ENCODE peak calls at places on chromosomes 5 and 9, in five cellular contexts. One of them, this sample, is unnamed.

GRCh38 chr5:107487056-107487461 is 183.7 kb downstream of the EFNA5 start:
- DNase-seq in HepG2: no peak
- DNase-seq in GM12878: no peak
- DNase-seq in A549: no peak
- DNase-seq in K562: no peak
- DNase-seq in this sample: peak

GRCh38 chr5:155147222-155147621 is 133.7 kb downstream of the KIF4B start:
- DNase-seq in HepG2: no peak
- DNase-seq in GM12878: no peak
- DNase-seq in K562: peak
- DNase-seq in A549: no peak
- DNase-seq in this sample: no peak

GRCh38 chr5:99621772-99622681 is 693.2 kb upstream of the CHD1 start:
- DNase-seq in A549: no peak
- DNase-seq in K562: no peak
- DNase-seq in HepG2: no peak
- DNase-seq in GM12878: no peak
- DNase-seq in this sample: no peak

GRCh38 chr9:100063185-100063584 is 35.6 kb downstream of the ERP44 start:
- DNase-seq in A549: no peak
- DNase-seq in GM12878: no peak
- DNase-seq in HepG2: no peak
- DNase-seq in K562: no peak
- DNase-seq in this sample: peak

GRCh38 chr5:53355930-53356329 is 124.5 kb upstream of the FST start:
- DNase-seq in HepG2: no peak
- DNase-seq in GM12878: no peak
- DNase-seq in A549: no peak
- DNase-seq in K562: no peak
- DNase-seq in this sample: peak

GRCh38 chr5:172004824-172005237 is 1.6 kb downstream of the FBXW11 start:
- DNase-seq in K562: no peak
- DNase-seq in A549: peak
- DNase-seq in GM12878: peak
- DNase-seq in HepG2: no peak
- DNase-seq in this sample: no peak

GRCh38 chr9:126170286-126170823 is 156.3 kb upstream of the MVB12B start:
- DNase-seq in HepG2: no peak
- DNase-seq in K562: no peak
- DNase-seq in GM12878: no peak
- DNase-seq in A549: no peak
- DNase-seq in this sample: no peak

GRCh38 chr5:145912594-145912993 is 23.8 kb upstream of the SH3RF2 start:
- DNase-seq in A549: no peak
- DNase-seq in HepG2: no peak
- DNase-seq in GM12878: no peak
- DNase-seq in K562: no peak
- DNase-seq in this sample: no peak

GRCh38 chr5:90279091-90279490 is 130.5 kb downstream of the CETN3 start:
- DNase-seq in HepG2: no peak
- DNase-seq in GM12878: no peak
- DNase-seq in A549: no peak
- DNase-seq in K562: no peak
- DNase-seq in this sample: no peak

GRCh38 chr9:18767141-18767540 is 265.9 kb downstream of the SAXO1 start:
- DNase-seq in HepG2: no peak
- DNase-seq in GM12878: no peak
- DNase-seq in A549: no peak
- DNase-seq in K562: no peak
- DNase-seq in this sample: no peak

GRCh38 chr5:55582256-55582655 is 47.5 kb upstream of the PLPP1 start:
- DNase-seq in K562: no peak
- DNase-seq in HepG2: no peak
- DNase-seq in A549: no peak
- DNase-seq in GM12878: peak
- DNase-seq in this sample: no peak

GRCh38 chr5:127685662-127686061 is 17.5 kb upstream of the CCDC192 start:
- DNase-seq in K562: no peak
- DNase-seq in HepG2: no peak
- DNase-seq in A549: no peak
- DNase-seq in GM12878: no peak
- DNase-seq in this sample: no peak

GRCh38 chr5:142829821-142830220 is 59.6 kb downstream of the ARHGAP26 start:
- DNase-seq in K562: no peak
- DNase-seq in HepG2: no peak
- DNase-seq in A549: no peak
- DNase-seq in GM12878: no peak
- DNase-seq in this sample: peak

GRCh38 chr5:127830829-127831598 is 127.8 kb downstream of the CCDC192 start:
- DNase-seq in K562: no peak
- DNase-seq in A549: no peak
- DNase-seq in GM12878: no peak
- DNase-seq in HepG2: no peak
- DNase-seq in this sample: no peak

GRCh38 chr5:1502046-1502736 is 21.6 kb downstream of the LPCAT1 start:
- DNase-seq in K562: peak
- DNase-seq in A549: no peak
- DNase-seq in GM12878: no peak
- DNase-seq in HepG2: no peak
- DNase-seq in this sample: no peak

GRCh38 chr9:112032733-112033132 is 136.1 kb downstream of the UGCG start:
- DNase-seq in HepG2: no peak
- DNase-seq in K562: no peak
- DNase-seq in GM12878: no peak
- DNase-seq in A549: no peak
- DNase-seq in this sample: peak

GRCh38 chr5:36623832-36624231 is 17.4 kb downstream of the SLC1A3 start:
- DNase-seq in HepG2: no peak
- DNase-seq in K562: no peak
- DNase-seq in GM12878: no peak
- DNase-seq in A549: no peak
- DNase-seq in this sample: no peak

GRCh38 chr9:98097836-98098235 is 21.2 kb downstream of the TRIM14 start:
- DNase-seq in HepG2: no peak
- DNase-seq in GM12878: no peak
- DNase-seq in A549: no peak
- DNase-seq in K562: no peak
- DNase-seq in this sample: no peak

GRCh38 chr5:174505621-174506020 is 218.8 kb upstream of the MSX2 start:
- DNase-seq in A549: no peak
- DNase-seq in HepG2: no peak
- DNase-seq in K562: no peak
- DNase-seq in GM12878: no peak
- DNase-seq in this sample: peak

GRCh38 chr5:65483474-65484346 is 2.0 kb upstream of the ADAMTS6 start:
- DNase-seq in GM12878: peak
- DNase-seq in A549: peak
- DNase-seq in K562: no peak
- DNase-seq in HepG2: peak
- DNase-seq in this sample: peak

GRCh38 chr9:98742325-98743280 is 33.9 kb upstream of the GABBR2 start:
- DNase-seq in HepG2: no peak
- DNase-seq in K562: no peak
- DNase-seq in GM12878: no peak
- DNase-seq in A549: peak
- DNase-seq in this sample: peak

GRCh38 chr9:133532937-133533668 is 1.4 kb upstream of the ADAMTSL2 start:
- DNase-seq in K562: peak
- DNase-seq in HepG2: peak
- DNase-seq in A549: peak
- DNase-seq in GM12878: peak
- DNase-seq in this sample: peak

GRCh38 chr9:119268985-119269384 is 100.2 kb downstream of the BRINP1 start:
- DNase-seq in K562: no peak
- DNase-seq in GM12878: no peak
- DNase-seq in A549: no peak
- DNase-seq in HepG2: no peak
- DNase-seq in this sample: no peak

GRCh38 chr9:130854835-130855234 is 19.8 kb downstream of the ABL1 start:
- DNase-seq in HepG2: no peak
- DNase-seq in A549: no peak
- DNase-seq in K562: no peak
- DNase-seq in GM12878: no peak
- DNase-seq in this sample: no peak

GRCh38 chr9:130856474-130856873 is 21.4 kb downstream of the ABL1 start:
- DNase-seq in HepG2: no peak
- DNase-seq in GM12878: no peak
- DNase-seq in K562: peak
- DNase-seq in A549: no peak
- DNase-seq in this sample: no peak

GRCh38 chr9:130852801-130853200 is 17.7 kb downstream of the ABL1 start:
- DNase-seq in A549: no peak
- DNase-seq in HepG2: no peak
- DNase-seq in K562: no peak
- DNase-seq in GM12878: no peak
- DNase-seq in this sample: no peak

GRCh38 chr9:130857864-130858730 is 23.0 kb downstream of the ABL1 start:
- DNase-seq in K562: peak
- DNase-seq in HepG2: no peak
- DNase-seq in A549: no peak
- DNase-seq in GM12878: no peak
- DNase-seq in this sample: peak

DNA sequence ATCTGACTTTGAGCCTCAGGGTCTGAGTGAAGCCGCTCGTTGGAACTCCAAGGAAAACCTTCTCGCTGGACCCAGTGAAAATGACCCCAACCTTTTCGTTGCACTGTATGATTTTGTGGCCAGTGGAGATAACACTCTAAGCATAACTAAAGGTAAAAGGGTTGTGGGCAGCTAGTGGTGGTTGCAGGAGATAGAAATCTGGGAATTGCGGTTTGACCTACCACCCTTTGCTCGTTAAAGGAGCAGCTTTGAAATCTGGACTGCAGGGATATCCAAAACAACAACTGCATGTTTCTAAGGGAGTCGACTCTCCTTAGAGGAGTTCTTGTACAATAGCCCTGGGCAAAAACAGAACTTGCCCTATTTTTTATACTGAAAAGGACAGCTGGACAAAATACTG is 19.0 kb downstream of the ABL1 start:
- DNase-seq in HepG2: no peak
- DNase-seq in K562: peak
- DNase-seq in GM12878: no peak
- DNase-seq in A549: no peak
- DNase-seq in this sample: no peak
- TF ChIP-seq CEBPB in HepG2: no peak
- TF ChIP-seq CEBPB in K562: no peak
- TF ChIP-seq CEBPB in GM12878: no peak
- TF ChIP-seq CEBPB in A549: no peak
- TF ChIP-seq CEBPB in this sample: no peak

DNA sequence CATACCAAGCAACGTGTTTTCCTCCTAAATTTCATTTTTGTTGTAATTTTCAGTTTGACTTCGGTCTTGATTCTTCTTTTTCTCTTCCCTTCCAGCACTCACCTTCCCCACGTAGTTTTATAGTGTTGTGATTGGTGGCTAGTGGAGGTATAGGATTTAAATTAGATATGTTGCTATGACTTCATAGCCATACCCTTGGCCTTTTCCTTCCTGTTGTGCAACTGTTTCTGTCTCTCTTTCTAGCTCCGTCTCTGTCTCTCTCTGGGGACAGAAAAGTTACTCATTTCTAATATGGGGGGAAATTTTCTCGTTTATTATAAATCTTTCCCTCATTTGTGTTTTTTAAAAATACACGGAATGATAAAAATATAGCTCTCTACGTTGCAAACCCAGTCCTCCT is 20.6 kb upstream of the C5orf24 start:
- DNase-seq in HepG2: no peak
- DNase-seq in GM12878: no peak
- DNase-seq in K562: no peak
- DNase-seq in A549: no peak
- DNase-seq in this sample: no peak
- TF ChIP-seq CEBPB in HepG2: no peak
- TF ChIP-seq CEBPB in GM12878: no peak
- TF ChIP-seq CEBPB in K562: no peak
- TF ChIP-seq CEBPB in A549: no peak
- TF ChIP-seq CEBPB in this sample: no peak

GRCh38 chr5:132025403-132025971 is 14.0 kb upstream of the ACSL6 start:
- DNase-seq in HepG2: no peak
- DNase-seq in A549: no peak
- DNase-seq in GM12878: no peak
- DNase-seq in K562: no peak
- DNase-seq in this sample: no peak

GRCh38 chr5:132023258-132024116 is 12.0 kb upstream of the ACSL6 start:
- DNase-seq in GM12878: no peak
- DNase-seq in HepG2: no peak
- DNase-seq in K562: no peak
- DNase-seq in A549: no peak
- DNase-seq in this sample: no peak

GRCh38 chr5:132024117-132024435 is 12.6 kb upstream of the ACSL6 start:
- DNase-seq in K562: no peak
- DNase-seq in A549: no peak
- DNase-seq in HepG2: no peak
- DNase-seq in GM12878: no peak
- DNase-seq in this sample: no peak

GRCh38 chr5:132026516-132027008 is 15.1 kb upstream of the ACSL6 start:
- DNase-seq in A549: no peak
- DNase-seq in K562: no peak
- DNase-seq in GM12878: no peak
- DNase-seq in HepG2: no peak
- DNase-seq in this sample: no peak

DNA sequence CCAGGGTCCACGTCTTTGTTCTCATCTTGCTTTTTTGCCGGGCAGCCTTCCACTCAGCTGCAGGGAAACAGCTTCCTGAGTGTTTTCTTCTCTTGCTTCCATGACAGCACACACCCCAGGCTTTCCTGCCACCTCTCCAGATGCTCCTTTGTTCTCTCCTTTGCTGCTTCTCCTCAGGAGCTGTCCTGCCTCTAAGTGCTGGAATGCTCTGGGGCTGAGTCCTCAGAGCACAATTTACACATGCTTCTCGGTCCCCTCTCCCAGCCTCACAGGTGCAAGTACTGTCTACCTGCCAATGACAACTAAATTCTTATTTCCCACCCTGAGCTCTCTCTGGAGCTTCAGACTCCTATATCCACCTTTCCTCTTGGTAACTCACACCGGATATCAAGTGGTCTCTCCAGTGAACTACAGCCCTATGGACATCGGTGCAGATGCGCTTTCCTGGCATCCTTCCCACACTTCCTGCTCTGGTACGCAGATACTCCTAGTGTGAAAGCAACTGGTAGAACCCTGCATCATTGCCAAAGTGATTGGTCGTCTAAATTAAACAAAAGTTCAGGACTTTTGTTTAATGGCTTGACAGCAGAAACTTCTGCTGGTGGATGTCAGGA is 13.4 kb upstream of the ACSL6 start:
- DNase-seq in HepG2: no peak
- DNase-seq in A549: no peak
- DNase-seq in GM12878: no peak
- DNase-seq in K562: no peak
- DNase-seq in this sample: no peak
- TF ChIP-seq CEBPB in HepG2: no peak
- TF ChIP-seq CEBPB in A549: no peak
- TF ChIP-seq CEBPB in GM12878: no peak
- TF ChIP-seq CEBPB in K562: no peak
- TF ChIP-seq CEBPB in this sample: no peak

DNA sequence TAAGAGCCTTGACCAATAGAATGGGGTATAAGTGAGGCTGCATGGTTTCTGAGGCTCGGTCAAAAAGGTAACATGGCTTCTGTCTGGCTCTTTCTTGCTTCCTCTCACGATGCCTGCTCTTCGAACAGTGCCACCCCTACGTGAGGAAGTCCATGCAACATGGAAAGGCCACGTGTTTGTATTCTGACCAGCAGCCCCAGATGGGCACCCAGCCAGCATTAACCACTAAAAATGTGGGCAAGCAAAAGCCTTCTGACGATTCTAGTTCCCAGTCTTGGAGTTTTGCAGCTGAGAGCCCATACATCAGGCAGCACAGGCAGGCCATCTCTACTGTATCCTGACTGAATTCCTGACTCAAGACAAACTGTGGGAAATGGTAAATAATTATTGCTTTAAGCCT is 24.2 kb upstream of the NREP start:
- DNase-seq in HepG2: no peak
- DNase-seq in K562: no peak
- DNase-seq in GM12878: no peak
- DNase-seq in A549: no peak
- DNase-seq in this sample: peak
- TF ChIP-seq CEBPB in HepG2: no peak
- TF ChIP-seq CEBPB in K562: no peak
- TF ChIP-seq CEBPB in GM12878: no peak
- TF ChIP-seq CEBPB in A549: no peak
- TF ChIP-seq CEBPB in this sample: no peak

This sample was measured in IMR-90.